ENCODE peak calls at places on chromosomes 2 and 18, in five cellular contexts. One of them, this sample, is unnamed.

GRCh38 chr2:229335349-229335748 is 64.3 kb upstream of the PID1 start:
- DNase-seq in H1: no peak
- DNase-seq in suprapubic skin: no peak
- DNase-seq in OCI-LY7: no peak
- DNase-seq in kidney: no peak
- DNase-seq in this sample: no peak

GRCh38 chr2:75494137-75494769 is 66.5 kb downstream of the EVA1A start:
- DNase-seq in suprapubic skin: no peak
- DNase-seq in OCI-LY7: no peak
- DNase-seq in kidney: no peak
- DNase-seq in H1: no peak
- DNase-seq in this sample: no peak

GRCh38 chr2:44952143-44952805 is 10.8 kb downstream of the SIX3 start:
- DNase-seq in kidney: peak; percentile 74
- DNase-seq in H1: no peak
- DNase-seq in OCI-LY7: peak; percentile 26
- DNase-seq in suprapubic skin: no peak
- DNase-seq in this sample: no peak

GRCh38 chr2:96412307-96413066 is 76.9 kb downstream of the NCAPH start:
- DNase-seq in kidney: no peak
- DNase-seq in OCI-LY7: no peak
- DNase-seq in H1: no peak
- DNase-seq in suprapubic skin: no peak
- DNase-seq in this sample: no peak

GRCh38 chr2:241802806-241803318 is 6.1 kb upstream of the NEU4 start:
- DNase-seq in OCI-LY7: no peak
- DNase-seq in suprapubic skin: no peak
- DNase-seq in H1: no peak
- DNase-seq in kidney: peak; percentile 59
- DNase-seq in this sample: no peak

GRCh38 chr2:26724004-26724750 is 31.7 kb downstream of the KCNK3 start:
- DNase-seq in OCI-LY7: no peak
- DNase-seq in kidney: peak; percentile 92
- DNase-seq in H1: no peak
- DNase-seq in suprapubic skin: no peak
- DNase-seq in this sample: peak; percentile 58

GRCh38 chr2:223020971-223021675 is 30.9 kb upstream of the KCNE4 start:
- DNase-seq in H1: no peak
- DNase-seq in kidney: no peak
- DNase-seq in suprapubic skin: no peak
- DNase-seq in OCI-LY7: no peak
- DNase-seq in this sample: no peak

GRCh38 chr2:38104598-38104997 is 28.6 kb upstream of the CYP1B1 start:
- DNase-seq in OCI-LY7: no peak
- DNase-seq in H1: no peak
- DNase-seq in kidney: no peak
- DNase-seq in suprapubic skin: no peak
- DNase-seq in this sample: no peak

GRCh38 chr2:235709124-235709813 is 215.4 kb downstream of the AGAP1 start:
- DNase-seq in H1: no peak
- DNase-seq in OCI-LY7: no peak
- DNase-seq in kidney: no peak
- DNase-seq in suprapubic skin: no peak
- DNase-seq in this sample: no peak

GRCh38 chr2:192151848-192152247 is 42.9 kb downstream of the TMEFF2 start:
- DNase-seq in H1: no peak
- DNase-seq in OCI-LY7: no peak
- DNase-seq in suprapubic skin: no peak
- DNase-seq in kidney: no peak
- DNase-seq in this sample: no peak

GRCh38 chr2:218020966-218021535 is 18.3 kb upstream of the TNS1 start:
- DNase-seq in H1: no peak
- DNase-seq in kidney: peak; percentile 29
- DNase-seq in suprapubic skin: peak; percentile 43
- DNase-seq in OCI-LY7: no peak
- DNase-seq in this sample: no peak

GRCh38 chr2:224945134-224945533 is 97.1 kb downstream of the DOCK10 start:
- DNase-seq in H1: no peak
- DNase-seq in kidney: no peak
- DNase-seq in suprapubic skin: no peak
- DNase-seq in OCI-LY7: no peak
- DNase-seq in this sample: no peak

GRCh38 chr2:171146633-171147032 is 14.1 kb downstream of the TLK1 start:
- DNase-seq in kidney: no peak
- DNase-seq in suprapubic skin: no peak
- DNase-seq in OCI-LY7: peak; percentile 33
- DNase-seq in H1: no peak
- DNase-seq in this sample: no peak

GRCh38 chr2:45014016-45014702 is 4.9 kb upstream of the SIX2 start:
- DNase-seq in kidney: peak; percentile 73
- DNase-seq in OCI-LY7: no peak
- DNase-seq in H1: no peak
- DNase-seq in suprapubic skin: no peak
- DNase-seq in this sample: no peak

GRCh38 chr2:237471457-237472186 is 15.4 kb upstream of the MLPH start:
- DNase-seq in OCI-LY7: peak; percentile 64
- DNase-seq in kidney: no peak
- DNase-seq in suprapubic skin: no peak
- DNase-seq in H1: peak; percentile 64
- DNase-seq in this sample: no peak

GRCh38 chr2:100730290-100730868 is 89.6 kb upstream of the NPAS2 start:
- DNase-seq in kidney: no peak
- DNase-seq in H1: peak; percentile 43
- DNase-seq in suprapubic skin: peak; percentile 74
- DNase-seq in OCI-LY7: peak; percentile 27
- DNase-seq in this sample: no peak

GRCh38 chr2:66435549-66435875 is 587 bp downstream of the MEIS1 start:
- DNase-seq in H1: no peak
- DNase-seq in OCI-LY7: no peak
- DNase-seq in kidney: no peak
- DNase-seq in suprapubic skin: no peak
- DNase-seq in this sample: no peak

GRCh38 chr18:47373465-47373864 is 122.0 kb upstream of the SKOR2 start:
- DNase-seq in H1: no peak
- DNase-seq in OCI-LY7: no peak
- DNase-seq in suprapubic skin: no peak
- DNase-seq in kidney: no peak
- DNase-seq in this sample: no peak

GRCh38 chr18:9736942-9737813 is 29.1 kb downstream of the RAB31 start:
- DNase-seq in kidney: no peak
- DNase-seq in OCI-LY7: no peak
- DNase-seq in suprapubic skin: peak; percentile 13
- DNase-seq in H1: no peak
- DNase-seq in this sample: no peak

GRCh38 chr2:52776571-52776970 is 991.0 kb upstream of the CHAC2 start:
- DNase-seq in kidney: no peak
- DNase-seq in OCI-LY7: no peak
- DNase-seq in suprapubic skin: no peak
- DNase-seq in H1: no peak
- DNase-seq in this sample: no peak

GRCh38 chr2:136141510-136142154 is 23.7 kb upstream of the CXCR4 start:
- DNase-seq in OCI-LY7: no peak
- DNase-seq in H1: no peak
- DNase-seq in suprapubic skin: no peak
- DNase-seq in kidney: no peak
- DNase-seq in this sample: no peak

GRCh38 chr2:43131051-43131889 is 95.1 kb downstream of the ZFP36L2 start:
- DNase-seq in OCI-LY7: peak; percentile 93
- DNase-seq in kidney: peak; percentile 93
- DNase-seq in H1: no peak
- DNase-seq in suprapubic skin: peak; percentile 88
- DNase-seq in this sample: peak; percentile 75
- TF ChIP-seq CTCF in OCI-LY7: peak; percentile 70
- TF ChIP-seq CTCF in kidney: peak; percentile 62
- TF ChIP-seq CTCF in H1: peak; percentile 65
- TF ChIP-seq CTCF in suprapubic skin: no peak
- TF ChIP-seq CTCF in this sample: no peak

DNA sequence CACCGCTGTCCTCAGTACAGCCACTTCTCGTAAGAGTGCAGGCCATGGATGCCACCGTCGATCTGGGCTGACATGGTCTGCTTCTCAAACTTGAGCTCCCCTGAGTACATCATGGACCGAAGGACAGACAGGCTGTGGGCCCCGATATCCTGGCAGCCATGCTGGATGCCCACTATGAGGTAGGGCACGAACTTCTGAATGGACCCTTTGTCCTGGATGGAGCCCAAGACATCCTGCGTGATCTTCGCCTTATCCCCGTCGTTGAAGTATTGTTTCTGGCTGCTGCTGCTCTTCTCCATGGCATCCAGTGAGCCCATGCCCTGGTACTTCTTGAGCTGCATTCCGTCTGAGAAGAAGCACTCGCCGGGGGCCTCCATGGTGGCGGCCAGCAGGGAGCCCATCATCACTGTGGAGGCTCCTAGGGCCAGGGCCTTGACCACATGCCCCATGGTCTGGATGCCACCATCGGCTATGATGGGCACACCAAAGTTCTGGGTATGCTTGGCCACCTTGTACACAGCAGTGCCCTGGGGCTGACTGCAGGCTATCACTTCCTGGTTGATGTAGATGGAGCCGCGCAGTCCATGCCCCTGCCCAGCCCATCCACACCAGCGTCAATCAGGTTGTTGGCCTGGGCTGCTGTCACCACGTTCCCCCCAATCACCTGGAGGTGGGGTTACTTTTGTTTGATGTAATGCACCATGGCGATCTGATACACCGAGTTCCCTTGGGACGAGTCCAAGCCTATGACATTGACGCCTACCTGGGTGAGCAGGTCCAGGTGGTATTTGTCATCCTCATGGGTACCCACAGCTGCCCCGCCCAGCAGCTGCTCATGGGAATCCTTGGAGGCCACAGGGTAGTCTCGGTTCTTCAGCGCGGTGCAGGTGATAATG is 21.8 kb downstream of the CFLAR start:
- DNase-seq in H1: no peak
- DNase-seq in kidney: no peak
- DNase-seq in suprapubic skin: no peak
- DNase-seq in OCI-LY7: no peak
- DNase-seq in this sample: no peak
- H3K36me3 ChIP-seq in H1: peaks cover 2% of the 10 kb centered on the region
- H3K36me3 ChIP-seq in kidney: peaks cover 35% of the 10 kb centered on the region
- H3K36me3 ChIP-seq in suprapubic skin: peaks cover 95% of the 10 kb centered on the region
- H3K36me3 ChIP-seq in OCI-LY7: peaks cover 60% of the 10 kb centered on the region
- H3K36me3 ChIP-seq in this sample: peaks cover 52% of the 10 kb centered on the region

GRCh38 chr18:23238152-23238531 is 102.9 kb downstream of the CABLES1 start:
- DNase-seq in suprapubic skin: no peak
- DNase-seq in H1: no peak
- DNase-seq in kidney: no peak
- DNase-seq in OCI-LY7: no peak
- DNase-seq in this sample: peak; percentile 73

GRCh38 chr18:23238651-23239349 is 103.5 kb downstream of the CABLES1 start:
- DNase-seq in OCI-LY7: no peak
- DNase-seq in kidney: no peak
- DNase-seq in H1: no peak
- DNase-seq in suprapubic skin: no peak
- DNase-seq in this sample: no peak

GRCh38 chr18:23239350-23239692 is 104.0 kb downstream of the CABLES1 start:
- DNase-seq in OCI-LY7: peak; percentile 74
- DNase-seq in H1: no peak
- DNase-seq in suprapubic skin: no peak
- DNase-seq in kidney: no peak
- DNase-seq in this sample: no peak

GRCh38 chr18:23240609-23240930 is 105.3 kb downstream of the CABLES1 start:
- DNase-seq in OCI-LY7: no peak
- DNase-seq in H1: no peak
- DNase-seq in suprapubic skin: no peak
- DNase-seq in kidney: no peak
- DNase-seq in this sample: no peak

DNA sequence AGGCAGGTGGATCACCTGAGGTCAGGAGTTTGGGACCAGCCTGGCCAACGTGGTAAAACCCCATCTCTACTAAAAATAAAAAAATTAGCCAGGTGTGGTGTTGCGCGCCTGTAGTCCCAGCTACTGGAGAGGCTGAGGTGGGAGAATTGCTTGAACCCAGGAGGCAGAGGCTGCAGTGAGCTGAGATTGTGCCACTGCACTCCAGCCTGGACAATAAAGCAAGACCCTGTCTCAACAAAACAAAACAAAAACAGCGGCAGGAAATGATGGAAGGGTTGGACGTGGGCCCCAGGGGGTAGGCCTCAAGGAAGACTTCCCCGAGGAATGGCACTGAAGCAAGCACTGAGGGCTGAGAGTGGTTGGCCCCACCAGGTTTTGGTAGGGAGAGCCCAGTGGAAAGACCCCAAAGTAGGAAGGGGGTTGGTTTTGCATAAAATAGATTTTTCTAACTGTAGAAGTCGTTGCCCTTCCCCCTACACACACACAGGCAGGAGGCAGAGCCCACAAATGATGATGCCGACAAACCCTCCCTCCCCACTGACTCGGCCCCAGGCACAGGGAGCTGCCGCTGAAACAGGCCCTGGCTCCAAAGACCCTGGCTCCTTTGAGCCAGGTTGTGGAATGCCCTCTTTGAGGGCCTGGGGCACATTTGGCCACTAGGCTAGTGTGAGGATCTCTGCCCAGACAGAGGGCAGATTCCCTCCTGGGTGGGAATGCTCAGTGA is 104.8 kb downstream of the CABLES1 start:
- DNase-seq in suprapubic skin: no peak
- DNase-seq in OCI-LY7: peak; percentile 67
- DNase-seq in kidney: no peak
- DNase-seq in H1: no peak
- DNase-seq in this sample: no peak
- H3K4me1 ChIP-seq in suprapubic skin: peaks cover 20% of the 10 kb centered on the region
- H3K4me1 ChIP-seq in OCI-LY7: peaks cover 91% of the 10 kb centered on the region
- H3K4me1 ChIP-seq in kidney: peaks cover 18% of the 10 kb centered on the region
- H3K4me1 ChIP-seq in H1: peaks cover 8% of the 10 kb centered on the region
- H3K4me1 ChIP-seq in this sample: peaks cover 28% of the 10 kb centered on the region

GRCh38 chr2:98543214-98543613 is 65.1 kb downstream of the COA5 start:
- DNase-seq in kidney: no peak
- DNase-seq in suprapubic skin: no peak
- DNase-seq in OCI-LY7: no peak
- DNase-seq in H1: no peak
- DNase-seq in this sample: no peak

GRCh38 chr2:98541489-98541888 is 66.8 kb downstream of the COA5 start:
- DNase-seq in suprapubic skin: no peak
- DNase-seq in OCI-LY7: no peak
- DNase-seq in H1: no peak
- DNase-seq in kidney: no peak
- DNase-seq in this sample: no peak

GRCh38 chr2:98543842-98544241 is 64.5 kb downstream of the COA5 start:
- DNase-seq in OCI-LY7: no peak
- DNase-seq in suprapubic skin: no peak
- DNase-seq in kidney: no peak
- DNase-seq in H1: no peak
- DNase-seq in this sample: no peak

GRCh38 chr2:98539056-98539735 is 69.1 kb downstream of the COA5 start:
- DNase-seq in suprapubic skin: no peak
- DNase-seq in H1: no peak
- DNase-seq in OCI-LY7: no peak
- DNase-seq in kidney: no peak
- DNase-seq in this sample: no peak

DNA sequence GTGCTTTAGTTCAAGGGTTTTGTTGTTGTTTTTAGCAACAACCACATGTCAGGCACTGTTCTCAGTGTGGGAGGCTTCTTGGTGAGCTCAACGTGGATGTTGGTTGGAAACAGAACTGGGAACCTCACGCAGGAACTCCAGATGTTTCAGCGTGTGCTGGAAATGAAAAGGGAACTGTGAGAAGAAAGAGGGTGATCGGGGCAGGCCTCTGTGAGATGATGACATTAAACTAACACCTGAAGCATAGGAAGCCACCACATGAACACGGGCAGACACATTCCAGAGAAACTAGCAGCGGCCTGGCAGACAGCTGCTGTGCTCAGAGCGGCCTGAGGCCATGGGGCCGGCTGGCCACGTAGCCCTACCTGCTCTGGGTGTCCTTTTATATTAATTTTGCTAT is 66.4 kb downstream of the COA5 start:
- DNase-seq in suprapubic skin: no peak
- DNase-seq in H1: no peak
- DNase-seq in OCI-LY7: no peak
- DNase-seq in kidney: no peak
- DNase-seq in this sample: no peak
- TF ChIP-seq CTCF in suprapubic skin: no peak
- TF ChIP-seq CTCF in H1: no peak
- TF ChIP-seq CTCF in OCI-LY7: no peak
- TF ChIP-seq CTCF in kidney: no peak
- TF ChIP-seq CTCF in this sample: no peak

This sample was measured in thoracic aorta.